ENCODE peak calls at places on chromosomes 16 and 17, in six cellular contexts. One of them, this sample, is unnamed.

GRCh38 chr17:60139438-60140285 is 10.1 kb upstream of the CA4 start:
- DNase-seq in PC-3: peak
- DNase-seq in colonic mucosa: peak
- DNase-seq in NT2/D1: no peak
- DNase-seq in SK-N-SH: no peak
- DNase-seq in fibroblast of lung: peak
- DNase-seq in this sample: peak

GRCh38 chr17:73826872-73827228 is 182.6 kb upstream of the SDK2 start:
- DNase-seq in PC-3: no peak
- DNase-seq in colonic mucosa: no peak
- DNase-seq in NT2/D1: no peak
- DNase-seq in SK-N-SH: no peak
- DNase-seq in fibroblast of lung: no peak
- DNase-seq in this sample: no peak

GRCh38 chr16:88938933-88939813 is 37.8 kb downstream of the CBFA2T3 start:
- DNase-seq in PC-3: no peak
- DNase-seq in colonic mucosa: no peak
- DNase-seq in NT2/D1: no peak
- DNase-seq in SK-N-SH: peak
- DNase-seq in fibroblast of lung: no peak
- DNase-seq in this sample: no peak

GRCh38 chr16:5056347-5056746 is 9.4 kb downstream of the C16orf89 start:
- DNase-seq in PC-3: peak
- DNase-seq in colonic mucosa: peak
- DNase-seq in NT2/D1: no peak
- DNase-seq in SK-N-SH: peak
- DNase-seq in fibroblast of lung: no peak
- DNase-seq in this sample: no peak

GRCh38 chr17:4008082-4008435 is 43.8 kb upstream of the ATP2A3 start:
- DNase-seq in PC-3: no peak
- DNase-seq in colonic mucosa: no peak
- DNase-seq in NT2/D1: no peak
- DNase-seq in SK-N-SH: no peak
- DNase-seq in fibroblast of lung: peak
- DNase-seq in this sample: no peak

GRCh38 chr17:74881073-74881472 is 8.3 kb upstream of the FDXR start:
- DNase-seq in PC-3: no peak
- DNase-seq in colonic mucosa: no peak
- DNase-seq in NT2/D1: no peak
- DNase-seq in SK-N-SH: no peak
- DNase-seq in fibroblast of lung: no peak
- DNase-seq in this sample: no peak

GRCh38 chr17:40722146-40722720 is 18.7 kb upstream of the KRT24 start:
- DNase-seq in PC-3: peak
- DNase-seq in colonic mucosa: no peak
- DNase-seq in NT2/D1: no peak
- DNase-seq in SK-N-SH: no peak
- DNase-seq in fibroblast of lung: no peak
- DNase-seq in this sample: peak

GRCh38 chr17:62780273-62780672 is 27.8 kb downstream of the MARCHF10 start:
- DNase-seq in PC-3: peak
- DNase-seq in colonic mucosa: no peak
- DNase-seq in NT2/D1: no peak
- DNase-seq in SK-N-SH: no peak
- DNase-seq in fibroblast of lung: no peak
- DNase-seq in this sample: no peak

GRCh38 chr17:28950752-28951427 is 428 bp downstream of the PHF12 start:
- DNase-seq in PC-3: no peak
- DNase-seq in colonic mucosa: peak
- DNase-seq in NT2/D1: no peak
- DNase-seq in SK-N-SH: no peak
- DNase-seq in fibroblast of lung: no peak
- DNase-seq in this sample: no peak

GRCh38 chr17:28499366-28499668 is 6.8 kb upstream of the FOXN1 start:
- DNase-seq in PC-3: no peak
- DNase-seq in colonic mucosa: peak
- DNase-seq in NT2/D1: no peak
- DNase-seq in SK-N-SH: no peak
- DNase-seq in fibroblast of lung: no peak
- DNase-seq in this sample: no peak

GRCh38 chr16:81905277-81905676 is 106.0 kb downstream of the SDR42E1 start:
- DNase-seq in PC-3: no peak
- DNase-seq in colonic mucosa: no peak
- DNase-seq in NT2/D1: peak
- DNase-seq in SK-N-SH: no peak
- DNase-seq in fibroblast of lung: no peak
- DNase-seq in this sample: no peak

GRCh38 chr17:12097326-12097725 is 76.6 kb downstream of the MAP2K4 start:
- DNase-seq in PC-3: no peak
- DNase-seq in colonic mucosa: no peak
- DNase-seq in NT2/D1: no peak
- DNase-seq in SK-N-SH: no peak
- DNase-seq in fibroblast of lung: no peak
- DNase-seq in this sample: no peak

GRCh38 chr16:81618661-81619060 is 160.4 kb upstream of the PLCG2 start:
- DNase-seq in PC-3: no peak
- DNase-seq in colonic mucosa: no peak
- DNase-seq in NT2/D1: no peak
- DNase-seq in SK-N-SH: no peak
- DNase-seq in fibroblast of lung: no peak
- DNase-seq in this sample: no peak

GRCh38 chr16:57810197-57811024 is 8.1 kb upstream of the KIFC3 start:
- DNase-seq in PC-3: peak
- DNase-seq in colonic mucosa: peak
- DNase-seq in NT2/D1: peak
- DNase-seq in SK-N-SH: no peak
- DNase-seq in fibroblast of lung: peak
- DNase-seq in this sample: peak

GRCh38 chr17:81833160-81833920 is at the start of gene MCRIP1:
- DNase-seq in PC-3: peak
- DNase-seq in colonic mucosa: peak
- DNase-seq in NT2/D1: peak
- DNase-seq in SK-N-SH: peak
- DNase-seq in fibroblast of lung: peak
- DNase-seq in this sample: peak

GRCh38 chr17:40699359-40699758 is 4.2 kb downstream of the KRT24 start:
- DNase-seq in PC-3: no peak
- DNase-seq in colonic mucosa: no peak
- DNase-seq in NT2/D1: no peak
- DNase-seq in SK-N-SH: no peak
- DNase-seq in fibroblast of lung: no peak
- DNase-seq in this sample: no peak

GRCh38 chr16:84177740-84178070 is 9.2 kb downstream of the TAF1C start:
- DNase-seq in PC-3: no peak
- DNase-seq in colonic mucosa: no peak
- DNase-seq in NT2/D1: no peak
- DNase-seq in SK-N-SH: no peak
- DNase-seq in fibroblast of lung: no peak
- DNase-seq in this sample: peak
- H3K9ac ChIP-seq in PC-3: no peak
- H3K9ac ChIP-seq in colonic mucosa: no peak
- H3K9ac ChIP-seq in NT2/D1: peak
- H3K9ac ChIP-seq in SK-N-SH: no peak
- H3K9ac ChIP-seq in fibroblast of lung: peak
- H3K9ac ChIP-seq in this sample: no peak

GRCh38 chr17:44164476-44164875 is 6.0 kb upstream of the ASB16 start:
- DNase-seq in PC-3: peak
- DNase-seq in colonic mucosa: no peak
- DNase-seq in NT2/D1: no peak
- DNase-seq in SK-N-SH: no peak
- DNase-seq in fibroblast of lung: no peak
- DNase-seq in this sample: no peak

GRCh38 chr17:44155488-44155887 is 13.8 kb downstream of the HROB start:
- DNase-seq in PC-3: no peak
- DNase-seq in colonic mucosa: no peak
- DNase-seq in NT2/D1: no peak
- DNase-seq in SK-N-SH: no peak
- DNase-seq in fibroblast of lung: no peak
- DNase-seq in this sample: no peak

GRCh38 chr17:44159519-44160210 is 10.8 kb upstream of the ASB16 start:
- DNase-seq in PC-3: no peak
- DNase-seq in colonic mucosa: no peak
- DNase-seq in NT2/D1: no peak
- DNase-seq in SK-N-SH: no peak
- DNase-seq in fibroblast of lung: peak
- DNase-seq in this sample: no peak
- H3K9ac ChIP-seq in PC-3: no peak
- H3K9ac ChIP-seq in colonic mucosa: no peak
- H3K9ac ChIP-seq in NT2/D1: no peak
- H3K9ac ChIP-seq in SK-N-SH: no peak
- H3K9ac ChIP-seq in fibroblast of lung: no peak
- H3K9ac ChIP-seq in this sample: no peak

DNA sequence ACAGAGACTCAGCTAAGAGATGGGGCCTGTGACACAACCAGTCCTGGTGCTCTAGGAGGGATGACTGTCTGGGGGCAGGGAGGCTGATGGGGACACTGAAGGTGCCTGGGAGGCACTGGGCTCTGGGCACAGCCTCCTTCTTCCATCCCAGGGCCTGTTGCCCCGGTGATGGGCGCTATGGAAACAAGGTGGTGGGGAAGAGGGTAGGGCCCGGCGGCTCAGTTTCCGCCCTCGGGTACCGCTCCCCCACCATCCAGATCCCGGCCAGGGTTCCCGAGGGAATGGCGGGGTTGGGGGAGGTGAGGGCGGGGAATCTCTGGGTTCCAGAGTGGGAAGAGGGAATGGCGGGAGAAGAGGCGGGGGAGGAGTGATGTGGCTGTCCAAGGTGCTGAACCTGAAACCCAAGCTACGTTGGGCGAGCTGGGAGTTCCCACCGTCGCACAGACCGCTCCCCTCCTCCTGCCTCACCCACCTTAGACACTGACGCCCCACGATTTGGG is 981 bp downstream of the KCNH4 start:
- DNase-seq in PC-3: no peak
- DNase-seq in colonic mucosa: peak
- DNase-seq in NT2/D1: no peak
- DNase-seq in SK-N-SH: peak
- DNase-seq in fibroblast of lung: peak
- DNase-seq in this sample: no peak
- H3K9ac ChIP-seq in PC-3: no peak
- H3K9ac ChIP-seq in colonic mucosa: no peak
- H3K9ac ChIP-seq in NT2/D1: no peak
- H3K9ac ChIP-seq in SK-N-SH: no peak
- H3K9ac ChIP-seq in fibroblast of lung: no peak
- H3K9ac ChIP-seq in this sample: no peak

DNA sequence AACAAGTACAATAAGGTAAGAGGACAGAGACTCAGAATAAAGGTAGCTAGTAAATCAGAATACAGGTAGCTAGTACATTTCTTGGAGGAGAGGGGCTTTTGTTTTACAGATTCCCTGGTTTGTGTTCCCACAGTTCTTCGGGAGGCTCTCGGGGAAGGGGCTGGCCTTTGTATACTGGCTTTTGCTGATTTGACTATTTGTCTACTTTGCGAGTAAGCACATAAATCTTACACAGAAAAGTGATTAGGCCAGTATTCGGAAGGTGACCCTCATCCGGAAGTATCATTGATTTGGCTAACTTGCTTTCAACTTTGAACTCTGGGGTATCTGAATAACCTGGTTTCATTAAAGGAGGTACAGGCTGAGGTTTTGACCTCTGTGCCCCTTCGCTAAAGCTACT is 21.4 kb upstream of the SNTB2 start:
- DNase-seq in PC-3: no peak
- DNase-seq in colonic mucosa: no peak
- DNase-seq in NT2/D1: no peak
- DNase-seq in SK-N-SH: no peak
- DNase-seq in fibroblast of lung: no peak
- DNase-seq in this sample: no peak
- H3K9ac ChIP-seq in PC-3: peak
- H3K9ac ChIP-seq in colonic mucosa: no peak
- H3K9ac ChIP-seq in NT2/D1: no peak
- H3K9ac ChIP-seq in SK-N-SH: no peak
- H3K9ac ChIP-seq in fibroblast of lung: no peak
- H3K9ac ChIP-seq in this sample: peak

This sample was measured in astrocyte.